ENCODE peak calls at places on chromosomes 11 and 22, in eight cellular contexts. M is activated CD4-positive, CD25-positive, alpha-beta regulatory T cell; D is foreskin fibroblast; R is astrocyte of the spinal cord; I is upper lobe of right lung; T is RPMI8226; Y is astrocyte of the cerebellum; V is MV-4-11. S is an unnamed sample.

GRCh38 chr11:65113839-65114238 is 2.2 kb downstream of the TM7SF2 start:
- DNase-seq in M (no peak), D (no peak), R (no peak), I (no peak), T (no peak), Y (no peak), V (no peak), S (no peak)

GRCh38 chr11:59283825-59284772 is 71.4 kb upstream of the MPEG1 start:
- DNase-seq in M (no peak), D (peak), R (peak), I (no peak), T (peak), Y (peak), V (peak), S (peak)

GRCh38 chr11:107744736-107745135 is 32.9 kb upstream of the SLN start:
- DNase-seq in M (no peak), D (no peak), R (no peak), I (no peak), T (no peak), Y (no peak), V (no peak), S (no peak)

GRCh38 chr11:28966951-28967350 is 858.8 kb downstream of the METTL15 start:
- DNase-seq in M (no peak), D (peak), R (peak), I (no peak), T (no peak), Y (no peak), V (no peak), S (no peak)

GRCh38 chr11:116498161-116498560 is 274.6 kb downstream of the BUD13 start:
- DNase-seq in M (no peak), D (no peak), R (no peak), I (no peak), T (no peak), Y (no peak), V (no peak), S (no peak)

GRCh38 chr11:129208863-129209262 is 16.7 kb upstream of the ARHGAP32 start:
- DNase-seq in M (no peak), D (no peak), R (no peak), I (no peak), T (no peak), Y (no peak), V (no peak), S (no peak)

GRCh38 chr11:3929689-3930088 is 74.2 kb downstream of the STIM1 start:
- DNase-seq in M (no peak), D (no peak), R (no peak), I (no peak), T (no peak), Y (no peak), V (no peak), S (no peak)

GRCh38 chr11:100546714-100547113 is 140.4 kb upstream of the ARHGAP42 start:
- DNase-seq in M (no peak), D (no peak), R (peak), I (no peak), T (peak), Y (peak), V (no peak), S (no peak)

GRCh38 chr11:125207866-125208425 is 43.4 kb downstream of the PKNOX2 start:
- DNase-seq in M (no peak), D (peak), R (peak), I (no peak), T (no peak), Y (no peak), V (no peak), S (no peak)

GRCh38 chr22:23113067-23113846 is 28.5 kb downstream of the RSPH14 start:
- DNase-seq in M (no peak), D (peak), R (peak), I (no peak), T (peak), Y (no peak), V (no peak), S (no peak)

GRCh38 chr22:22182218-22182989 is 62.2 kb upstream of the VPREB1 start:
- DNase-seq in M (no peak), D (no peak), R (no peak), I (no peak), T (no peak), Y (no peak), V (no peak), S (no peak)

GRCh38 chr11:773425-773824 is 3.9 kb downstream of the GATD1 start:
- DNase-seq in M (no peak), D (no peak), R (no peak), I (peak), T (no peak), Y (no peak), V (no peak), S (no peak)

GRCh38 chr11:128458316-128458715 is 129.0 kb downstream of the ETS1 start:
- DNase-seq in M (no peak), D (peak), R (peak), I (no peak), T (no peak), Y (no peak), V (no peak), S (no peak)

GRCh38 chr11:104547996-104548661 is 350.1 kb downstream of the CASP12 start:
- DNase-seq in M (no peak), D (peak), R (peak), I (no peak), T (no peak), Y (no peak), V (no peak), S (no peak)

GRCh38 chr11:10455637-10456487 is 798 bp downstream of the AMPD3 start:
- DNase-seq in M (peak), D (peak), R (peak), I (no peak), T (peak), Y (no peak), V (peak), S (no peak)

GRCh38 chr11:96622026-96622634 is 232.3 kb downstream of the JRKL start:
- DNase-seq in M (no peak), D (no peak), R (no peak), I (no peak), T (no peak), Y (no peak), V (no peak), S (no peak)

GRCh38 chr22:22226448-22227187 is 18.0 kb upstream of the VPREB1 start:
- DNase-seq in M (no peak), D (no peak), R (no peak), I (no peak), T (no peak), Y (no peak), V (no peak), S (peak)

GRCh38 chr11:23232652-23233051 is 372.4 kb upstream of the CCDC179 start:
- DNase-seq in M (no peak), D (no peak), R (no peak), I (no peak), T (no peak), Y (no peak), V (no peak), S (no peak)

GRCh38 chr11:97361812-97362378 is 972.1 kb downstream of the JRKL start:
- DNase-seq in M (no peak), D (peak), R (peak), I (no peak), T (no peak), Y (peak), V (no peak), S (no peak)

GRCh38 chr11:13297917-13298356 is 20.3 kb downstream of the BMAL1 start:
- DNase-seq in M (no peak), D (no peak), R (no peak), I (peak), T (no peak), Y (no peak), V (peak), S (no peak)

GRCh38 chr11:75474878-75475766 is 42.1 kb upstream of the KLHL35 start:
- DNase-seq in M (peak), D (peak), R (peak), I (peak), T (peak), Y (no peak), V (peak), S (peak)

GRCh38 chr11:31793264-31793663 is 17.9 kb downstream of the PAX6 start:
- DNase-seq in M (no peak), D (no peak), R (no peak), I (no peak), T (no peak), Y (no peak), V (no peak), S (no peak)

GRCh38 chr22:37419916-37420655 is 7.2 kb downstream of the ELFN2 start:
- DNase-seq in M (no peak), D (peak), R (no peak), I (no peak), T (peak), Y (no peak), V (no peak), S (no peak)

S was measured in breast epithelium.